ENCODE peak calls at places on chromosomes 11 and 22, in nine cellular contexts. T is EH; Y is stimulated activated CD4-positive, alpha-beta T cell treated with anti-CD3 and anti-CD28 coated beads, Interleukin-4, amount 100 ng/mL, for 1 hour; L is effector memory CD8-positive, alpha-beta T cell; A is NCI-H69; U is endodermal cell; G is tibial nerve; P is brain microvascular endothelial cell; H is HepG2. X is an unnamed sample.
A peak's percentile ranks its signal among the peaks of the same experiment; 100 is the strongest.

GRCh38 chr11:55726715-55727324 is 46.4 kb upstream of the OR5D13 start:
- DNase-seq in G (no peak), P (no peak), H (no peak), U (peak; percentile 60), A (no peak), L (no peak), T (no peak), Y (no peak), X (no peak)

GRCh38 chr22:27445876-27446275 is 355.7 kb downstream of the MN1 start:
- DNase-seq in U (no peak), T (no peak), L (no peak), H (no peak), G (no peak), A (no peak), Y (no peak), P (no peak), X (no peak)

GRCh38 chr11:87425943-87426342 is 388.2 kb downstream of the TMEM135 start:
- DNase-seq in G (no peak), H (no peak), A (no peak), U (no peak), Y (no peak), L (no peak), T (peak; percentile 92), P (no peak), X (no peak)

GRCh38 chr22:29727248-29727551 is 7.4 kb downstream of the CABP7 start:
- DNase-seq in H (peak; percentile 33), A (no peak), T (peak; percentile 39), L (no peak), G (no peak), U (peak; percentile 92), Y (no peak), P (no peak), X (no peak)

GRCh38 chr11:97622795-97623194 is 1233.0 kb downstream of the JRKL start:
- DNase-seq in U (no peak), L (no peak), P (no peak), T (no peak), Y (no peak), G (no peak), H (no peak), A (no peak), X (no peak)

GRCh38 chr22:23553922-23554870 is 25.9 kb downstream of the IGLL1 start:
- DNase-seq in U (no peak), H (no peak), Y (no peak), L (no peak), P (no peak), A (no peak), T (no peak), G (no peak), X (no peak)

GRCh38 chr11:3165152-3165705 is at the start of gene OSBPL5:
- DNase-seq in H (no peak), Y (peak; percentile 62), A (peak; percentile 88), U (peak; percentile 81), L (peak; percentile 57), P (no peak), G (peak; percentile 59), T (peak; percentile 80), X (no peak)

GRCh38 chr11:95680169-95680929 is 109.2 kb downstream of the FAM76B start:
- DNase-seq in A (peak; percentile 63), Y (no peak), T (peak; percentile 53), G (no peak), P (peak; percentile 61), L (no peak), H (no peak), U (no peak), X (no peak)

GRCh38 chr11:75563978-75564552 is 2.0 kb downstream of the SERPINH1 start:
- DNase-seq in P (peak; percentile 87), A (no peak), U (peak; percentile 95), T (peak; percentile 90), Y (no peak), H (peak; percentile 45), G (no peak), L (no peak), X (no peak)

GRCh38 chr11:64762916-64763803 is 3.4 kb upstream of the PYGM start:
- DNase-seq in H (no peak), T (peak; percentile 80), Y (peak; percentile 12), L (no peak), G (no peak), A (peak; percentile 94), U (peak; percentile 83), P (peak; percentile 52), X (no peak)

GRCh38 chr11:17014774-17015638 is 792 bp upstream of the PLEKHA7 start:
- DNase-seq in P (peak; percentile 45), G (no peak), U (peak; percentile 77), T (no peak), H (peak; percentile 65), L (peak; percentile 10), Y (peak; percentile 12), A (peak; percentile 76), X (no peak)

X was measured in KG1.